ENCODE peak calls at places on chromosomes 4 and X, in four cellular contexts. I is mesothelial cell of epicardium, P is RWPE2, M is HEK293T. V is an unnamed sample.

GRCh38 chr4:170374770-170375169 is 285.0 kb upstream of the AADAT start:
- DNase-seq in I (no peak), P (no peak), M (peak), V (no peak)

GRCh38 chr4:153371835-153372234 is 27.3 kb downstream of the MND1 start:
- DNase-seq in I (no peak), P (no peak), M (no peak), V (no peak)

GRCh38 chr4:184061582-184061981 is 156.1 kb downstream of the ENPP6 start:
- DNase-seq in I (no peak), P (no peak), M (no peak), V (no peak)

GRCh38 chr4:41160856-41161255 is 53.5 kb downstream of the APBB2 start:
- DNase-seq in I (no peak), P (no peak), M (no peak), V (no peak)

GRCh38 chr4:2913168-2913567 is 50.0 kb downstream of the NOP14 start:
- DNase-seq in I (no peak), P (no peak), M (no peak), V (no peak)

GRCh38 chrX:18410038-18410437 is 15.4 kb upstream of the CDKL5 start:
- DNase-seq in I (no peak), P (no peak), M (no peak), V (no peak)

GRCh38 chr4:86972997-86973396 is 38.2 kb downstream of the AFF1 start:
- DNase-seq in I (no peak), P (no peak), M (no peak), V (no peak)

GRCh38 chrX:106005684-106006083 is 32.8 kb downstream of the SERPINA7 start:
- DNase-seq in I (no peak), P (no peak), M (no peak), V (no peak)

GRCh38 chrX:148268646-148269045 is 231.8 kb upstream of the AFF2 start:
- DNase-seq in I (no peak), P (no peak), M (no peak), V (no peak)

GRCh38 chrX:97705936-97706335 is 822.2 kb downstream of the RPA4 start:
- DNase-seq in I (no peak), P (no peak), M (no peak), V (no peak)

GRCh38 chr4:76559236-76560071 is 124.4 kb downstream of the SHROOM3 start:
- DNase-seq in I (no peak), P (no peak), M (no peak), V (no peak)

GRCh38 chr4:156505341-156505955 is 466.2 kb downstream of the PDGFC start:
- DNase-seq in I (no peak), P (no peak), M (no peak), V (no peak)

GRCh38 chrX:107935200-107935599 is 47.0 kb downstream of the TEX13B start:
- DNase-seq in I (no peak), P (peak), M (no peak), V (peak)

GRCh38 chr4:20326977-20327376 is 75.3 kb downstream of the SLIT2 start:
- DNase-seq in I (no peak), P (no peak), M (no peak), V (no peak)

GRCh38 chr4:153347117-153347516 is 2.6 kb downstream of the MND1 start:
- DNase-seq in I (no peak), P (no peak), M (no peak), V (no peak)

GRCh38 chr4:185071412-185071811 is 53.1 kb downstream of the HELT start:
- DNase-seq in I (no peak), P (no peak), M (no peak), V (no peak)

GRCh38 chr4:6322761-6323566 is 53.3 kb downstream of the WFS1 start:
- DNase-seq in I (no peak), P (no peak), M (no peak), V (no peak)

GRCh38 chrX:14673764-14674163 is 144.4 kb downstream of the GLRA2 start:
- DNase-seq in I (no peak), P (peak), M (peak), V (peak)

GRCh38 chr4:23857353-23857752 is 32.5 kb downstream of the PPARGC1A start:
- DNase-seq in I (no peak), P (no peak), M (no peak), V (no peak)

GRCh38 chrX:48894891-48895290 is 2.7 kb downstream of the TIMM17B start:
- DNase-seq in I (no peak), P (no peak), M (no peak), V (no peak)

GRCh38 chr4:55553442-55553841 is 6.7 kb upstream of the CLOCK start:
- DNase-seq in I (no peak), P (no peak), M (no peak), V (no peak)

GRCh38 chr4:19349416-19349815 is 902.3 kb upstream of the SLIT2 start:
- DNase-seq in I (no peak), P (no peak), M (no peak), V (no peak)

GRCh38 chrX:70030242-70030823 is 19.4 kb downstream of the AWAT2 start:
- DNase-seq in I (no peak), P (no peak), M (peak), V (no peak)

GRCh38 chr4:1309261-1310010 is 19.7 kb downstream of the MAEA start:
- DNase-seq in I (peak), P (peak), M (no peak), V (peak)

GRCh38 chrX:10467793-10468192 is 152.6 kb downstream of the MID1 start:
- DNase-seq in I (no peak), P (no peak), M (no peak), V (peak)

GRCh38 chr4:172830295-172830764 is 338.3 kb upstream of the GALNT7 start:
- DNase-seq in I (no peak), P (no peak), M (peak), V (no peak)

GRCh38 chrX:16320765-16321355 is 153.6 kb downstream of the MAGEB17 start:
- DNase-seq in I (no peak), P (no peak), M (no peak), V (peak)

GRCh38 chrX:150767475-150768131 is 74.4 kb downstream of the MTMR1 start:
- DNase-seq in I (no peak), P (no peak), M (no peak), V (peak)

GRCh38 chrX:4655743-4656142 is 942.3 kb upstream of the PRKX start:
- DNase-seq in I (no peak), P (no peak), M (no peak), V (no peak)

V was measured in non-pigmented ciliary epithelial cell.